ENCODE peak calls at places on chromosomes 5 and 9, in four cellular contexts. L, Y, S and D are unnamed samples.

GRCh38 chr9:79104216-79104615 is 467.5 kb upstream of the TLE4 start:
- DNase-seq in L (no peak), Y (no peak), S (no peak), D (no peak)

GRCh38 chr5:112703866-112704820 is 33.5 kb upstream of the APC start:
- DNase-seq in L (peak; percentile 87), S (no peak), Y (peak; percentile 75), D (no peak)

GRCh38 chr9:34124923-34125322 is 1.6 kb downstream of the DCAF12 start:
- DNase-seq in S (peak; percentile 63), L (peak; percentile 11), Y (no peak), D (no peak)

GRCh38 chr5:157785781-157786180 is 42.3 kb downstream of the LSM11 start:
- DNase-seq in Y (no peak), L (no peak), S (no peak), D (no peak)

GRCh38 chr5:106862450-106863193 is 808.1 kb downstream of the EFNA5 start:
- DNase-seq in Y (peak; percentile 74), S (no peak), L (peak; percentile 21), D (no peak)

GRCh38 chr9:133619791-133620190 is 10.6 kb upstream of the FAM163B start:
- DNase-seq in Y (no peak), S (no peak), L (no peak), D (no peak)

GRCh38 chr9:107705521-107705920 is 216.0 kb upstream of the KLF4 start:
- DNase-seq in S (no peak), Y (no peak), L (no peak), D (no peak)

GRCh38 chr9:131668439-131669233 is 71.2 kb downstream of the RAPGEF1 start:
- DNase-seq in S (peak; percentile 62), Y (peak; percentile 57), L (peak; percentile 43), D (peak; percentile 76)

GRCh38 chr5:418681-419121 is 24.3 kb upstream of the EXOC3 start:
- DNase-seq in L (no peak), S (peak; percentile 89), Y (no peak), D (peak; percentile 38)

GRCh38 chr9:109903515-109904138 is 123.6 kb downstream of the PALM2AKAP2 start:
- DNase-seq in L (peak; percentile 90), Y (peak; percentile 64), S (peak; percentile 79), D (peak; percentile 53)

GRCh38 chr5:174692982-174693422 is 31.4 kb upstream of the MSX2 start:
- DNase-seq in L (no peak), Y (no peak), S (no peak), D (no peak)

GRCh38 chr5:78701795-78702406 is 53.3 kb upstream of the LHFPL2 start:
- DNase-seq in S (no peak), Y (no peak), L (peak; percentile 54), D (no peak)

GRCh38 chr5:1513326-1514026 is 10.3 kb downstream of the LPCAT1 start:
- DNase-seq in Y (no peak), S (no peak), L (no peak), D (peak; percentile 70)

GRCh38 chr5:124173386-124173785 is 573.1 kb downstream of the ZNF608 start:
- DNase-seq in S (no peak), Y (no peak), L (no peak), D (no peak)

GRCh38 chr9:105994970-105995369 is 300.6 kb downstream of the TMEM38B start:
- DNase-seq in Y (peak; percentile 10), S (peak; percentile 39), L (no peak), D (no peak)

DNA sequence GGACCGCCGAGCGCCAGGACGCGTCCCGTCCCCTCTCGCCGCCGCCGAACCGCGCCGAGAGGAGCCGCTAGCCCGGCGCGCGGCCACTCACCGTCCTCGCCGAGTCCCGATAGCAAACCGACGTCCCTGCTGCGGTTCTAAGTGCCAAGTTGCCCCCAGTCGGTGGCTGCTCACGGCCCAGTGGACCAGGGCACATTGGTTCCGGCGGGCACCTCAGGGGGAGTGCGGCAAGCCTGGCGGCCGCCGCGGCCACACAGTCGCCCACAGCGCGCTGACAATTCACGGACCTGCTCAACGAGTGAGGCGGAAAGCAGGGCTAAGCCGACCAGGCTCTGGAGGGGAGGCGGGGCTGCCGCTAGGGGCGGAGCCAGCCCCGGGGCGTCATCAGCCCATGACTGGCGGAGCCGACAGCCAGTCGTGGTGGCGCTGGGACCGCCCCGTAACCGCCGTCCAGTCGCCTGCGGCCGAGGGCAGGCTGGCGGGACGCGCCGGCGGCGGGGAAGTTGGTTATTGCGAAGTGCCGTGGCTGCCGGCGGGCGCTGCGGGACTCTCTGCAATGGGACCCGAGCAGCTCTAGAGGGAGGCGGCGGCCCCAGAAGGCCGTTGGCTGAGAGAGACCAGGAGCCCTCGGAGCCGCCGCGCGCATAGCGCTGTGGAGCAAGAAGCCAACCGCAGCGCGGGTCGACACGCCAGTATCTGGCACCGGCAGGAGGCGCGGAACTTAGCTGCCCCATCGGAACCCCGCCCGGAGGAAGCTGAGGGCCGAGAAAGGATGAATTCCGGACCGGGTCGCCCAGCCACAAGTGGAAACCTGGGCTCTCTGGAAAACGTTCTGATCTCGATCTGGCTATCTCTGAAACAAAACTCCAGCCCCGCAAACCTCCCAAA is at the start of gene MARCHF3:
- DNase-seq in Y (peak; percentile 92), S (peak; percentile 98), L (peak; percentile 97), D (peak; percentile 94)
- TF ChIP-seq CTCF in Y (peak; percentile 53), S (no peak), L (peak; percentile 19), D (peak; percentile 16)

GRCh38 chr5:96952118-96952750 is 16.4 kb downstream of the LNPEP start:
- DNase-seq in S (no peak), Y (no peak), L (no peak), D (no peak)
- TF ChIP-seq CTCF in S (no peak), Y (no peak), L (no peak), D (no peak)

GRCh38 chr5:171850354-171850947 is 64.8 kb downstream of the SMIM23 start:
- DNase-seq in S (peak; percentile 75), L (no peak), Y (peak; percentile 20), D (no peak)
- TF ChIP-seq CTCF in S (peak; percentile 63), L (peak; percentile 35), Y (peak; percentile 64), D (peak; percentile 17)

GRCh38 chr5:30413540-30413939 is 779.9 kb upstream of the CDH6 start:
- DNase-seq in Y (no peak), S (no peak), L (no peak), D (no peak)
- TF ChIP-seq CTCF in Y (peak; percentile 17), S (no peak), L (no peak), D (no peak)

DNA sequence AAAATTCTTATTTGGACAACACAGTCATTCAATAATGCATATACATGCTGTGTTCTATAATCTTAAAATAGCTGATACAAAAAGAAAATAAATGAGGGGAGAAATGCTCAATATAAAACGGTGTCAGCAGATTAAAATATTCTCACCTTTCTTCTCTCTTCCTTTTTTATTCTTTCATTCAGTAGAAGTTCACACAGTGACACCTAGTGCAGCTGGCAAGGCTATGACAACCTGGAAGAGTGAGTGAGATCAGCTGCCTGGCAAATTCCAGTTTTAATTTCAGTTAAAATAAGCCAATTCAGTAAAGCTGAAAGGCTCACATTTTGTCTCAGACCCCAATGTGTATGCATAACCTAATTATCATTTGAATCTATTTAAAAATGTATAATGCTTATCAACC is 150.3 kb downstream of the RASEF start:
- DNase-seq in Y (no peak), S (no peak), L (no peak), D (no peak)
- TF ChIP-seq CTCF in Y (peak; percentile 31), S (no peak), L (no peak), D (no peak)

DNA sequence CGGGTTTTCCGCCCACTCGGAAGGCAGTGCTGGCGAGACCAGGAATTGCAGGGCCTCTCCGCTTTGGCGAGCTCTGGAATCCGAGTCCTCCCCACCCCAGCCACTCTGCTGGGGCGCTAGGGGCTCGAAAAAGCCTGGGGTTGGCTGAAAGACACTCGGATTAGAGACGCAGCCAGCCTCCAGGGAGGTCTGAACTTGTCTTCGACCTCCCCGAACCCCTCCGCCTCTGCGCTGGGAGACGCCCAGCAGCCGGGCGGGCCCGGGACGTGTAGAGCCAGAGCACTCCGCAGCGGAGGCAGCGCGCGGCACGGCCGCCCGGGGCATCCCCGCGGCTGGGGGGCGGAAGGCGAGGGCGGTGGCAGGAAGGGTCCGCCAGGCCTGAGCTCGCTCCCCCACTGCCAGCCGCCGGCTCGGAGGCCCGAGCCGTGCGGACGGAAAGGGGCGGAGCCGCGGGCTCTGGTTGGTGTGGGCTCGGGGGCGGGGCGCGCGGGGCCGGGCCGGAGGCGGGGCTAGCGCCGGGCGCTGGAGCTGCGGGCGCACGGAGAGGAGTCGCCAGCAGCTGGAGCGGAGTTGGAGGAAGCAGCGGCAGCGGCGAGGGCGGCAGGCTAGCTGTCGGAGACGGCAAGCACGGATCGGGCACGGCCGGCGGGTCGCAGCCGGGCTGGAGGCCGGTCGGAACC is at the start of gene PIK3R1:
- DNase-seq in S (peak; percentile 94), Y (peak; percentile 88), L (peak; percentile 96), D (peak; percentile 91)
- TF ChIP-seq CTCF in S (no peak), Y (peak; percentile 60), L (peak; percentile 30), D (peak; percentile 23)

DNA sequence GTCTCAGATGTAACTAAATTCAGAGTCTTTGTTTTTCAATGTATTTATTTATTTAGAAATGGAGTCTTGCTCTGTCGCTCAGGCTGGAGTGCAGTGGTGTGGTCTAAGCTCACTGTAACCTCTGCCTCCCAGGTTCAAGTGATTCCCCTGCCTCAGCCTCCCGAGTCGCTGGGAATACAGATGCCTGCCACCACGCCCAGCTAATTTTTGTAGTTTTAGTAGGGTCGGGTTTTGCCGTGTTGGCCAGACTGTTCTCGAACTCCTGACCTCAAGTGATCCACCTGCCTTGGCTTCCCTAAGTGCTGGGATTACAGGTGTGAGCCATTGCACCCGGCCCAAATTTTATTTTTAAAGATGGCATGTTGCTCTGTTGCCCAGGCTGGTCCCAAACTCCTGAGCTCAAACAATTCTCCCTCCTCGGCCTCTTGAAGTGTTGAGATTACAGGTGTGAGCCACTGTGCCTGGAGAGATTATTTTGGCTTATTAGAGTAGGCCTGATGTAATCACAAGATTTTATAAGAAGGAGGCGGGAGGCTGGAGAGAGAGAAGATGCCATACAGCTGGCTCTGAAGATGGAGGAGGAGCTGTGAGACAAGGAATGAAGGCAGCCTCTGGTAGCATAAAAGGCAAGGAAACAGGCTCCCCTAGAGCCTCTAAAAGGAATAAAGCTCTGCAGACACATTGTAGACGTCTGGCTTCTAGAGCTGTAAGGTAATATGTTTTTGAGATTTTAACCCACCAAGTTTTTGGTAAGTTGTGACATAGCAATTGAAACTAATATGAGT is 12.9 kb upstream of the KLF9 start:
- DNase-seq in S (no peak), L (peak; percentile 63), Y (no peak), D (no peak)
- TF ChIP-seq CTCF in S (no peak), L (peak; percentile 16), Y (peak; percentile 13), D (no peak)

DNA sequence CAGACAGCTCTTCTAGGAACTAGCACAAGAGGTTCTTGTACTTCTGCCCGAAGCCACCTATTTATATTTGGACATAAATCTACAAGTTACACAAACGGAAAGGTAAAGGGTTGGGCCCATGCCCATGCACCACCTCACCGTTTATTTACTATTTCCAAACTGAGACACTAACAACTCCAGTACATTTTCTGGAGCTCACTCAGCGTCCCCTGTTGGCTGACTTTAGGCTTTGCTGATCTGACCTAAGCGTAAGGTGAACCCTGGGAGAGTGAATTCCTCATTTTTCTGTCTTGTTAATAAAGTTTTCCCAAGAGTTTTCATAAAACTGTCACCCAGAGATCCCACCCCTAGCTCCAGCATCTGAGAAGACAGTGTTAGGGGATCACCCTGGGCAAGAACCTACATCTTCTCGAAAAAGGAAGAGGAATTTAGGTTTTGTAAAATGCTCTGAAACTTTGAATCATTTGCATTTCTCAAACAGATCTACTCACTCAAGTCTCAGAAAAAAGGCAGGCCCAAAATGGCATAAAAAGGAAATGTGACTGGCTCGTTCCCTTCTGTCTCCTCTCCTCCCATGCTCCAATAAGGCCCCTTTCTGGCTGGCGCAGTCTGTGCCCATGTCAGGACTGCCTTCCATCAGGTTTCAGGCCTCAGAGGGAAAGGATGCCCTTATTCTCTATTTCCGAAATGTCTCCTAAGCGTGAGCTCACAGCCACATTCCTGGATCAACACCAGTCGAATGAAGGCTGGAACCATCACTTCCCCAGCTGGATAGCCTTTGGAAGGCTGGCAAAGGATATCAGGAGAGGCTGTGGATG is 201.3 kb downstream of the FANCC start:
- DNase-seq in S (no peak), Y (no peak), L (no peak), D (no peak)
- TF ChIP-seq CTCF in S (no peak), Y (peak; percentile 53), L (peak; percentile 11), D (no peak)

GRCh38 chr5:41722359-41722950 is 147.8 kb downstream of the OXCT1 start:
- DNase-seq in L (peak; percentile 23), Y (no peak), S (no peak), D (no peak)
- TF ChIP-seq CTCF in L (peak; percentile 35), Y (peak; percentile 49), S (no peak), D (no peak)